ENCODE peak calls at places on chromosomes 5 and 9, in five cellular contexts. One of them, this sample, is unnamed.

GRCh38 chr5:43008369-43009158 is 31.6 kb downstream of the ANXA2R start:
- DNase-seq in H1: no peak
- DNase-seq in fibroblast of lung: peak; percentile 96
- DNase-seq in spleen: peak; percentile 95
- DNase-seq in heart left ventricle: peak; percentile 89
- DNase-seq in this sample: no peak

GRCh38 chr5:95591490-95591901 is 28.4 kb upstream of the GPR150 start:
- DNase-seq in spleen: no peak
- DNase-seq in H1: no peak
- DNase-seq in heart left ventricle: no peak
- DNase-seq in fibroblast of lung: peak; percentile 67
- DNase-seq in this sample: peak; percentile 80

GRCh38 chr5:85823462-85824426 is 794.0 kb upstream of the COX7C start:
- DNase-seq in heart left ventricle: no peak
- DNase-seq in H1: no peak
- DNase-seq in spleen: no peak
- DNase-seq in fibroblast of lung: no peak
- DNase-seq in this sample: no peak

GRCh38 chr5:129125819-129126218 is 31.3 kb downstream of the ISOC1 start:
- DNase-seq in spleen: no peak
- DNase-seq in H1: no peak
- DNase-seq in fibroblast of lung: no peak
- DNase-seq in heart left ventricle: no peak
- DNase-seq in this sample: no peak

GRCh38 chr9:136352682-136353081 is 10.9 kb downstream of the DNLZ start:
- DNase-seq in H1: no peak
- DNase-seq in spleen: no peak
- DNase-seq in heart left ventricle: peak; percentile 72
- DNase-seq in fibroblast of lung: no peak
- DNase-seq in this sample: no peak

GRCh38 chr9:2943016-2943415 is 99.1 kb upstream of the PUM3 start:
- DNase-seq in heart left ventricle: no peak
- DNase-seq in spleen: no peak
- DNase-seq in H1: no peak
- DNase-seq in fibroblast of lung: no peak
- DNase-seq in this sample: no peak

GRCh38 chr5:33328842-33329241 is 111.9 kb upstream of the TARS1 start:
- DNase-seq in fibroblast of lung: no peak
- DNase-seq in heart left ventricle: no peak
- DNase-seq in H1: no peak
- DNase-seq in spleen: no peak
- DNase-seq in this sample: no peak

GRCh38 chr5:55484531-55484930 is 50.2 kb downstream of the PLPP1 start:
- DNase-seq in spleen: no peak
- DNase-seq in fibroblast of lung: no peak
- DNase-seq in H1: peak; percentile 58
- DNase-seq in heart left ventricle: no peak
- DNase-seq in this sample: no peak

GRCh38 chr5:134524219-134524825 is 1.1 kb upstream of the JADE2 start:
- DNase-seq in spleen: peak; percentile 94
- DNase-seq in H1: peak; percentile 84
- DNase-seq in heart left ventricle: peak; percentile 92
- DNase-seq in fibroblast of lung: peak; percentile 82
- DNase-seq in this sample: no peak

GRCh38 chr5:132052520-132052919 is 7.9 kb upstream of the IL3 start:
- DNase-seq in H1: no peak
- DNase-seq in heart left ventricle: no peak
- DNase-seq in spleen: peak; percentile 68
- DNase-seq in fibroblast of lung: no peak
- DNase-seq in this sample: no peak

GRCh38 chr5:78008356-78008967 is 232.3 kb upstream of the TBCA start:
- DNase-seq in heart left ventricle: no peak
- DNase-seq in H1: no peak
- DNase-seq in fibroblast of lung: peak; percentile 68
- DNase-seq in spleen: no peak
- DNase-seq in this sample: no peak

GRCh38 chr5:39691993-39692392 is 267.2 kb upstream of the DAB2 start:
- DNase-seq in heart left ventricle: no peak
- DNase-seq in fibroblast of lung: no peak
- DNase-seq in H1: no peak
- DNase-seq in spleen: no peak
- DNase-seq in this sample: no peak

GRCh38 chr5:94263068-94263467 is 355.3 kb downstream of the KIAA0825 start:
- DNase-seq in heart left ventricle: no peak
- DNase-seq in spleen: no peak
- DNase-seq in fibroblast of lung: no peak
- DNase-seq in H1: no peak
- DNase-seq in this sample: no peak

GRCh38 chr9:109857337-109857736 is 77.3 kb downstream of the PALM2AKAP2 start:
- DNase-seq in fibroblast of lung: peak; percentile 56
- DNase-seq in heart left ventricle: no peak
- DNase-seq in spleen: no peak
- DNase-seq in H1: no peak
- DNase-seq in this sample: no peak

GRCh38 chr9:38172601-38173000 is 103.6 kb upstream of the SHB start:
- DNase-seq in spleen: no peak
- DNase-seq in heart left ventricle: no peak
- DNase-seq in H1: peak; percentile 17
- DNase-seq in fibroblast of lung: no peak
- DNase-seq in this sample: no peak

GRCh38 chr5:5203441-5203840 is 63.3 kb downstream of the ADAMTS16 start:
- DNase-seq in heart left ventricle: no peak
- DNase-seq in spleen: no peak
- DNase-seq in fibroblast of lung: no peak
- DNase-seq in H1: no peak
- DNase-seq in this sample: no peak
- H3K27ac ChIP-seq in heart left ventricle: no peak overlapping the region
- H3K27ac ChIP-seq in spleen: no peak overlapping the region
- H3K27ac ChIP-seq in fibroblast of lung: no peak overlapping the region
- H3K27ac ChIP-seq in H1: no peak overlapping the region
- H3K27ac ChIP-seq in this sample: no peak overlapping the region

GRCh38 chr5:156824800-156825199 is 25.3 kb upstream of the PPP1R2B start:
- DNase-seq in fibroblast of lung: peak; percentile 53
- DNase-seq in H1: no peak
- DNase-seq in spleen: no peak
- DNase-seq in heart left ventricle: no peak
- DNase-seq in this sample: no peak

GRCh38 chr5:156819967-156820581 is 30.0 kb upstream of the PPP1R2B start:
- DNase-seq in spleen: no peak
- DNase-seq in heart left ventricle: no peak
- DNase-seq in fibroblast of lung: no peak
- DNase-seq in H1: no peak
- DNase-seq in this sample: no peak

GRCh38 chr5:156824241-156824640 is 25.9 kb upstream of the PPP1R2B start:
- DNase-seq in heart left ventricle: no peak
- DNase-seq in fibroblast of lung: no peak
- DNase-seq in H1: no peak
- DNase-seq in spleen: no peak
- DNase-seq in this sample: no peak

GRCh38 chr5:156826150-156826549 is 23.9 kb upstream of the PPP1R2B start:
- DNase-seq in fibroblast of lung: no peak
- DNase-seq in heart left ventricle: no peak
- DNase-seq in spleen: no peak
- DNase-seq in H1: no peak
- DNase-seq in this sample: no peak

GRCh38 chr5:156825688-156826087 is 24.4 kb upstream of the PPP1R2B start:
- DNase-seq in H1: no peak
- DNase-seq in fibroblast of lung: no peak
- DNase-seq in heart left ventricle: no peak
- DNase-seq in spleen: no peak
- DNase-seq in this sample: no peak
- H3K27ac ChIP-seq in H1: no peak overlapping the region
- H3K27ac ChIP-seq in fibroblast of lung: no peak overlapping the region
- H3K27ac ChIP-seq in heart left ventricle: no peak overlapping the region
- H3K27ac ChIP-seq in spleen: no peak overlapping the region
- H3K27ac ChIP-seq in this sample: no peak overlapping the region

GRCh38 chr5:144017631-144018030 is 152.8 kb downstream of the YIPF5 start:
- DNase-seq in spleen: no peak
- DNase-seq in fibroblast of lung: no peak
- DNase-seq in heart left ventricle: no peak
- DNase-seq in H1: no peak
- DNase-seq in this sample: no peak
- H3K27ac ChIP-seq in spleen: no peak overlapping the region
- H3K27ac ChIP-seq in fibroblast of lung: no peak overlapping the region
- H3K27ac ChIP-seq in heart left ventricle: no peak overlapping the region
- H3K27ac ChIP-seq in H1: no peak overlapping the region
- H3K27ac ChIP-seq in this sample: no peak overlapping the region

DNA sequence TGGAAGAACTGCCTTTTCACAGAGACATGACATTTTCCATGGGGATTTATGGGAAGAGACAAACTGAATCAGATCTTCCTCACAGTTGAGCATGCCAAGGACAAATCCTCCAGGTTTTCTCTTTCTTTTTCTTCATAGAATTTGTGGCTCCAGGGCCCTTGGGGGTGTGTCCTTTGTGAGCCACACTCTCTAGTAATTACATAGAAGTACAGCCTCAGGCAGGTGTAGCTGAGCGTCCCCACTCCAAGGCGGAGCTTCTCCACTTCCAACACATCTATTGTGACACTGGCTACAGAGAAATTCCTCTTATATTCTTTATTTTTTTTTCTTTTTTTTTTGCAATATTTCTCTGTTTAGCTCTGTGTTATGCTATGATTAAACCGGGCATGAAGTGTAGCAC is 420.5 kb upstream of the CD180 start:
- DNase-seq in heart left ventricle: no peak
- DNase-seq in H1: no peak
- DNase-seq in spleen: no peak
- DNase-seq in fibroblast of lung: no peak
- DNase-seq in this sample: no peak
- H3K27ac ChIP-seq in heart left ventricle: no peak overlapping the region
- H3K27ac ChIP-seq in H1: no peak overlapping the region
- H3K27ac ChIP-seq in spleen: no peak overlapping the region
- H3K27ac ChIP-seq in fibroblast of lung: no peak overlapping the region
- H3K27ac ChIP-seq in this sample: no peak overlapping the region

GRCh38 chr9:133680250-133680975 is 44.2 kb downstream of the DBH start:
- DNase-seq in spleen: no peak
- DNase-seq in heart left ventricle: peak; percentile 24
- DNase-seq in fibroblast of lung: no peak
- DNase-seq in H1: no peak
- DNase-seq in this sample: no peak

GRCh38 chr9:133679466-133680051 is 43.4 kb downstream of the DBH start:
- DNase-seq in heart left ventricle: peak; percentile 67
- DNase-seq in fibroblast of lung: no peak
- DNase-seq in spleen: no peak
- DNase-seq in H1: no peak
- DNase-seq in this sample: no peak

GRCh38 chr9:133676450-133676849 is 40.3 kb downstream of the DBH start:
- DNase-seq in H1: no peak
- DNase-seq in spleen: no peak
- DNase-seq in heart left ventricle: peak; percentile 19
- DNase-seq in fibroblast of lung: no peak
- DNase-seq in this sample: no peak

GRCh38 chr9:133679056-133679455 is 42.9 kb downstream of the DBH start:
- DNase-seq in heart left ventricle: peak; percentile 22
- DNase-seq in fibroblast of lung: no peak
- DNase-seq in H1: no peak
- DNase-seq in spleen: no peak
- DNase-seq in this sample: no peak

DNA sequence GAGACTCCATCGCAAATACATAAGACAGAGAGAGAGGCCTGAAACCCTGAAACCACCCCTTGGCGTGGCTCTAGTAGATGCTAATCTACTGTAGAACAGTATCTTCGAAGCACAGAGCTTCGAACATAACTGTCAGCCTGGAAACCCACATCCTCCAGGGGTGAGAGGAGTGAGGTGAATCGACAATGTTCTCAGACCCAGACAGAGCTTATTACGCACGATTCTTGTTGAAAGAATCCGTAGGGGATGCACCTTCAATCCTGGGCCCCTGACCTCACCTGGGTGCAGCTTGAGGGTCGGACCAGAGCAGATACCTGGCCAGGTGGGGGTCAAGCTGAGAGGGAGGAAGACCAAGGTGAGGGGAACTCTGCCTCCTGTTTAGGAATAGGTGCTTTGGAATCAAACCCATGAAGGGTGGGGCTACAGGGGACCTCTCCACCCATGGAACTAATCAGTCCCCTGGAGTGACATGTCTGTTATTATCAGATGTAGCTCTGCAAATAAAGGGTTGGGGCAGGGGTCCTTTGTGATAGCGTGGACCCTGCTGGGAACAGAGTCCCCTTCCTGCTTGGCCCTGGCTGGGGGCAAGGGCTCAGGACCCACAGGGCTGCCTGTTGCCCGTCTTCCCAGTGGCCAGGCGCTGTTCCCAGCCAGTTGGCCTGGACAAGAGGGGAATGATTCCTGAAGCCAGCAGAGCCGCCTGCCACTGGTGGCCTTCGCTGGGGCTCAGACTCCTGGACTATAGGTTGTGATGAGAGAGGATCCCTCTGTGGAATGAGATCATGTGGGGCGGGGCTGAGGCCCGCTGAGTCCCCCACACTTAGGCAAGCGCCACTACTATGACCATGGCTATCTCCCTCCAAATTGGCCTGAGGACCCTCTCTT is 41.2 kb downstream of the DBH start:
- DNase-seq in spleen: no peak
- DNase-seq in heart left ventricle: peak; percentile 11
- DNase-seq in H1: no peak
- DNase-seq in fibroblast of lung: no peak
- DNase-seq in this sample: no peak
- H3K27ac ChIP-seq in spleen: peak overlapping the region; percentile 70
- H3K27ac ChIP-seq in heart left ventricle: no peak overlapping the region
- H3K27ac ChIP-seq in H1: no peak overlapping the region
- H3K27ac ChIP-seq in fibroblast of lung: no peak overlapping the region
- H3K27ac ChIP-seq in this sample: no peak overlapping the region

DNA sequence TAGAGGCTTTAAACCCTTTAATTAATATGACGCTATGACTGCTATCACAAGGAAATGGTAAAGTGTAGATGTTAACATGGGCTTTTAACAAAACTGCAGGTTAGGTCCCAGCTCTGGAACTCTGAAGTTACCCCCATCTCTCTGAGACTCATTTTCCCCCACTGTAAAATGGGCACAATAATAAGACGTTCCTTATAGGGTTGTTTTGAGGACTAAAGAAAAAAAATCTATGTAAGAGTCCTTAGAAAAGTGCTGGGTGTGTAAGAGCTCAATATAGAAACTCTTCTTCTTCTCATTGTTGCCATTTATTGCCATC is 45.8 kb upstream of the STK32A start:
- DNase-seq in heart left ventricle: no peak
- DNase-seq in H1: no peak
- DNase-seq in fibroblast of lung: no peak
- DNase-seq in spleen: no peak
- DNase-seq in this sample: no peak
- H3K27ac ChIP-seq in heart left ventricle: no peak overlapping the region
- H3K27ac ChIP-seq in H1: no peak overlapping the region
- H3K27ac ChIP-seq in fibroblast of lung: no peak overlapping the region
- H3K27ac ChIP-seq in spleen: no peak overlapping the region
- H3K27ac ChIP-seq in this sample: no peak overlapping the region

This sample was measured in epithelial cell of prostate.